ENCODE peak calls at places on chromosome 10, in four cellular contexts. I is HepG2, E is K562, W is GM12878. Q is an unnamed sample.

GRCh38 chr10:104080762-104081161 is 4.9 kb downstream of the COL17A1 start:
- DNase-seq in I (peak), E (peak), W (no peak), Q (peak)

GRCh38 chr10:102449321-102450123 is 1.8 kb downstream of the C10orf95 start:
- DNase-seq in I (peak), E (peak), W (peak), Q (peak)

GRCh38 chr10:4918236-4918635 is 45.0 kb upstream of the AKR1C1 start:
- DNase-seq in I (no peak), E (no peak), W (no peak), Q (no peak)

GRCh38 chr10:21347043-21347799 is 178.3 kb downstream of the SKIDA1 start:
- DNase-seq in I (no peak), E (no peak), W (no peak), Q (no peak)

GRCh38 chr10:131843089-131843595 is 57.7 kb upstream of the PPP2R2D start:
- DNase-seq in I (no peak), E (no peak), W (no peak), Q (no peak)

GRCh38 chr10:133201151-133201947 is 28.7 kb upstream of the UTF1 start:
- DNase-seq in I (no peak), E (no peak), W (no peak), Q (no peak)

GRCh38 chr10:34489973-34490372 is 325.1 kb downstream of the PARD3 start:
- DNase-seq in I (no peak), E (no peak), W (no peak), Q (peak)

GRCh38 chr10:4131407-4132215 is 346.6 kb upstream of the KLF6 start:
- DNase-seq in I (no peak), E (no peak), W (peak), Q (no peak)

GRCh38 chr10:191703-192518 is 56.7 kb downstream of the ZMYND11 start:
- DNase-seq in I (peak), E (no peak), W (no peak), Q (no peak)

GRCh38 chr10:14386202-14386593 is 55.5 kb upstream of the FRMD4A start:
- DNase-seq in I (no peak), E (no peak), W (no peak), Q (peak)
- TF ChIP-seq CHD4 in I (no peak), E (no peak), W (no peak), Q (no peak)

GRCh38 chr10:101214446-101215396 is 14.5 kb downstream of the LBX1 start:
- DNase-seq in I (peak), E (peak), W (no peak), Q (peak)

GRCh38 chr10:101217450-101218281 is 11.6 kb downstream of the LBX1 start:
- DNase-seq in I (peak), E (peak), W (no peak), Q (peak)

GRCh38 chr10:101215397-101216206 is 13.7 kb downstream of the LBX1 start:
- DNase-seq in I (no peak), E (no peak), W (no peak), Q (no peak)

GRCh38 chr10:101216631-101217425 is 12.4 kb downstream of the LBX1 start:
- DNase-seq in I (no peak), E (no peak), W (no peak), Q (no peak)

GRCh38 chr10:101216207-101216607 is 13.1 kb downstream of the LBX1 start:
- DNase-seq in I (no peak), E (no peak), W (no peak), Q (no peak)
- TF ChIP-seq KDM1A in I (no peak), E (no peak), W (no peak), Q (no peak)

DNA sequence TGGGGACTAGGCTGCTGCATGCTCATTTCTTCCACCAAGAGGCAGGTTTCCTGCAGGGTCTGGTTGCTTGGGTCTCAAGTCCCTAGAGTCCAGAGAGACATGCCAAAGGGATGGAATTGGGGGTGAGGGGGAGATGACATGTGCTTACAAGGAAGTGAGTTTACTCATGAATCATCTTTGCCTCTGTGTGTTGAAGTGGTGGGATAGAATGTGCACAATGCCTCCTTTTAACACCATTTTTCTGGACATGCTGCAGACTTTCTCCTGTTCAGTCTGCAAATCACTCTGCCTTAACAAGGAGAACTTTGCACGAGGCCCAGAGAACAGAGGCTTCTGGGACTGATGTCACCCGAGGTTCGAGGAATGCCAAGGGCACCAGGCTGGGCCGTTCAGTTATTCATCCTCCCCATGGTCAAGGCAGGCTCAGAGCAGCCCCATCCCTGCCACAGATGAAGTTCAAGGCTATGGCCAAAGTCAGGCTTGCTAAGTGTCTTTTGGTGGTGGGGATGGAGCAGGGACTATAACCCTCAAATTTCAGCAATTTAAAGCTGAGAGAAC is 9.5 kb upstream of the DUSP5 start:
- DNase-seq in I (no peak), E (no peak), W (no peak), Q (no peak)
- TF ChIP-seq BHLHE40 in I (no peak), E (no peak), W (no peak), Q (no peak)

DNA sequence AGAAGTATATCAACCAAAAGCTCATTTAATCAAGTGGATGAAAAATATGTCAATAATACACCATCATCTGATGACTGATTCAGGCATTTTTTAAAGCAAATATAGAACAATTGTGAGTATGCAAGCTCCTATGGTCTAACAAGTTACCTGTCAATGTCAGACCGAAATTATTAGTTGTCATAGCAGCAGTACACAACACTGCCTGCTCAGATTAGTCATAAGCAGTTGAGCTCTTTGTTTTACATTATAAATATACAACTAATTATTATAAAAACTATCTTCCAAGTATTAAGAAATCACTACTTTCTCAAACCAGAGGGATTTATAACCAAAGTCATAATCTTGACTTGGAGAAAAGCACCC is 219.9 kb downstream of the FAM107B start:
- DNase-seq in I (no peak), E (no peak), W (no peak), Q (no peak)
- TF ChIP-seq CHD4 in I (no peak), E (no peak), W (no peak), Q (no peak)

DNA sequence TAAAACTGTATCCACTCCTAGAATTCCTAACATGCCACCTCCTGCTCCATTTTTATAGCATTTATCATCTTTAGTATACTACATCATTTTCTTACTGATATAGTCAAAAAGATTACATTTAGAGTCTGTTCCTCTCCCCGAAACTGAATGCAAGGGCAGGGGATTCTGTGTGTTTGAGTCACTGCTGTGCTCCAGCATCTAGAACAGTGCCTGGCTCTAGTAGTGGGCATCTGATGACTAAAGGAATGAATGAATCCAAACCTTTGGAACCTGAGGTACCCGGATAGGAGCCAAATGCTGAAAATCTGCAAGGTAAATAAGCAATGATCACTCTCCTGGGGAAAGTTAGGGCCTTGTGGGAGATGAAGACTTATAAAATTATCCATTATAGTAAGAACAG is 18.9 kb downstream of the GOT1 start:
- DNase-seq in I (no peak), E (no peak), W (no peak), Q (no peak)
- TF ChIP-seq KDM1A in I (no peak), E (no peak), W (no peak), Q (no peak)

GRCh38 chr10:124033887-124034218 is 59.5 kb downstream of the CHST15 start:
- DNase-seq in I (no peak), E (no peak), W (no peak), Q (no peak)
- TF ChIP-seq BHLHE40 in I (no peak), E (no peak), W (no peak), Q (no peak)

GRCh38 chr10:79237801-79238520 is 109.3 kb upstream of the PPIF start:
- DNase-seq in I (no peak), E (no peak), W (no peak), Q (no peak)
- TF ChIP-seq CHD4 in I (no peak), E (no peak), W (no peak), Q (no peak)

DNA sequence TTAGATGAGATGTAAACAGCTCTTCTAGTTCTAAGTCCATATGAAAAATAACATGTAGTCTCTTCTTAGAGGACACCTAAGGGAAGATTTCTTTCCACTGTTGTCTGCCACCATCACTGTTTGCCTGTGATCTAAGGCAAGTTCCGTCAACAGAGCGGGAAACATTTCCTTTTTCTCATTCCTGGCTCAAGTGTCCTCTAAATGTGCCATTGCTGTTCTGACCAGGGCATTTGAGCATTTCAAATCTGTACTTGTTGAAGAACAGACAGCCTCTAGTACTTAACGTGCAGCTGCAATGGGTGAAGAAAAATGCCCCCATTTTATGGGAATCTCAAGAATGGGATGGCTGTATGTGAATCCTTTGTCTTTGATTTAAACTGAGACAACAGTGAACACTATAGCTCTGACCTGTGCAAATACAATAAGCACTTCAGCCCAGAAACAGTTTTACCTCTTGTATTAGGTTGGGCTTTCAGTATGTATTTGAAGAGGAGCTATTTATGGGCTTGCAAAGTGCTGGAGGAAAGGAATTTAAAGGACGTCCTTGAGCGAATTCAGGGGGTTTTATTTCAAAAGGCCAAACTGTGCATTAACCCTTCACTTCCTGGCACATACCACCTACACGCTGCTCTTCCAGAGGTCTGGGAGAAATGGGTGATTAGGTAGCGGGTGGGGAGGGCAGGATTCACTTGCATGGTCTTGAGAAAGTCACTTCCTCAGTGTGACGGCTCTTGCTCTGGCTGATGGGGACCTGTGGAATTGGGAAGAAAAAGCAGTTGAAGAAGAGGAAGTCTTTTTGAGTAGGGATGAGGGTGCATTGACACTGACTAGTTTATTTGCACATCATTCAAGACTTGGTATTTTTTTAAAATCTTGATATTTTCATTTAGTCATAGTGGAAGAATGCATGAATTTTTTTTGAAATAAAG is 66.1 kb downstream of the THNSL1 start:
- DNase-seq in I (peak), E (no peak), W (no peak), Q (no peak)
- TF ChIP-seq KDM1A in I (no peak), E (no peak), W (no peak), Q (no peak)

Q was measured in A549.